ENCODE peak calls at places on chromosomes 3 and 15, in eight cellular contexts. M is suprapubic skin, H is IMR-90, Z is body of pancreas, X is endothelial cell of umbilical vein, V is uterus, J is K562, B is sigmoid colon. E is an unnamed sample.

GRCh38 chr3:78035020-78035660 is 995.2 kb downstream of the ROBO2 start:
- DNase-seq in X (no peak), B (no peak), Z (no peak), V (no peak), M (no peak), H (no peak), J (no peak), E (no peak)

GRCh38 chr3:11699083-11699427 is 55.3 kb upstream of the VGLL4 start:
- DNase-seq in Z (no peak), B (no peak), V (no peak), X (no peak), J (no peak), M (no peak), H (peak; percentile 61), E (no peak)

GRCh38 chr3:39707314-39707909 is 102.0 kb upstream of the MYRIP start:
- DNase-seq in X (peak; percentile 65), Z (peak; percentile 13), B (no peak), V (no peak), H (peak; percentile 10), M (no peak), J (peak; percentile 55), E (no peak)

GRCh38 chr3:141336672-141337522 is 31.4 kb upstream of the ZBTB38 start:
- DNase-seq in V (no peak), X (no peak), H (peak; percentile 87), J (no peak), B (no peak), Z (peak; percentile 14), M (no peak), E (no peak)

GRCh38 chr15:25136119-25136518 is 181.3 kb downstream of the SNRPN start:
- DNase-seq in B (no peak), X (peak; percentile 8), V (no peak), J (peak; percentile 5), Z (peak; percentile 10), H (peak; percentile 15), M (no peak), E (no peak)

GRCh38 chr3:36991147-36991546 is 1.8 kb downstream of the EPM2AIP1 start:
- DNase-seq in B (no peak), J (no peak), X (no peak), M (no peak), V (no peak), H (no peak), Z (no peak), E (no peak)

GRCh38 chr15:83653639-83654378 is at the start of gene ADAMTSL3:
- DNase-seq in M (peak; percentile 72), X (no peak), J (no peak), V (peak; percentile 63), B (peak; percentile 92), Z (peak; percentile 83), H (no peak), E (no peak)

GRCh38 chr3:59094446-59094845 is 44.6 kb upstream of the CFAP20DC start:
- DNase-seq in B (no peak), H (no peak), V (no peak), M (no peak), X (no peak), Z (no peak), J (no peak), E (no peak)

GRCh38 chr3:41467481-41467880 is 268.2 kb downstream of the CTNNB1 start:
- DNase-seq in H (no peak), M (no peak), V (no peak), Z (no peak), X (no peak), J (no peak), B (no peak), E (no peak)

GRCh38 chr3:9491506-9491905 is 62.1 kb downstream of the LHFPL4 start:
- DNase-seq in Z (no peak), B (no peak), H (no peak), M (no peak), X (no peak), J (no peak), V (no peak), E (no peak)

GRCh38 chr3:188523291-188523690 is 369.3 kb downstream of the LPP start:
- DNase-seq in J (no peak), Z (no peak), V (no peak), B (no peak), M (no peak), X (no peak), H (no peak), E (no peak)

GRCh38 chr15:70387086-70387485 is 289.4 kb upstream of the TLE3 start:
- DNase-seq in M (no peak), X (no peak), H (no peak), Z (no peak), J (no peak), V (no peak), B (no peak), E (no peak)

GRCh38 chr3:170809021-170809974 is 60.7 kb downstream of the RPL22L1 start:
- DNase-seq in H (peak; percentile 83), B (no peak), V (peak; percentile 28), Z (peak; percentile 57), M (no peak), J (peak; percentile 68), X (peak; percentile 81), E (no peak)

GRCh38 chr3:120033594-120033993 is 60.7 kb downstream of the GSK3B start:
- DNase-seq in X (no peak), V (no peak), M (no peak), H (no peak), Z (no peak), B (no peak), J (no peak), E (no peak)

GRCh38 chr3:119930286-119930685 is 148.4 kb downstream of the NR1I2 start:
- DNase-seq in Z (no peak), H (no peak), X (no peak), B (no peak), M (no peak), J (no peak), V (no peak), E (no peak)

GRCh38 chr3:136194409-136195257 is 1.5 kb downstream of the MSL2 start:
- DNase-seq in H (peak; percentile 23), Z (peak; percentile 42), J (no peak), V (no peak), M (no peak), B (no peak), X (peak; percentile 49), E (peak; percentile 87)

GRCh38 chr3:177516130-177517011 is 319.1 kb upstream of the TBL1XR1 start:
- DNase-seq in Z (peak; percentile 19), J (no peak), H (peak; percentile 90), M (no peak), X (peak; percentile 56), B (no peak), V (no peak), E (peak; percentile 74)

DNA sequence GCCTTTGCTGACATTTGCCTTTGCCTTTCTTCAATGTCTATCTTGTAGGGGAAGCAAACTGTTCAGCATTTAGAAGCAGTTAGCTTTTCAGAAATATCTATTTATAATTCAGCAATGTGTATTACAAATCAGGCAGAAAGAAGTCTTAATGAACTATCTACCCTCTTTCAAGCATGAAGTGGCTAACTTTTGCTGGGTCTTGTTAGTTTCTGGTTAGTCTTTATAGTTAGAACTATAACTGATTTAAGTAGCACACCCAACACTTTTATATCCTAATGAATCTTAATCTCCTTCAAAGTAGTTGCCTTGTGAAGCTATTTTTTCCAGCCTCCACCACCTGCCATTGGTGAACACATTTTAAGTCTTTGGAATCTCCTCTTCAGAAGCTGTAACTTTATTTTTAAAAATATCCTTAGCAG is 13.3 kb downstream of the CCNL1 start:
- DNase-seq in B (no peak), V (no peak), H (no peak), M (no peak), J (no peak), Z (no peak), X (no peak), E (no peak)
- H3K36me3 ChIP-seq in B (peaks cover 97% of the 10 kb centered on the region), V (no peaks in the 10 kb centered on the region), H (peaks cover 54% of the 10 kb centered on the region), M (peaks cover 93% of the 10 kb centered on the region), J (peaks cover 80% of the 10 kb centered on the region), Z (peaks cover 25% of the 10 kb centered on the region), X (peaks cover 48% of the 10 kb centered on the region), E (peaks cover 88% of the 10 kb centered on the region)

DNA sequence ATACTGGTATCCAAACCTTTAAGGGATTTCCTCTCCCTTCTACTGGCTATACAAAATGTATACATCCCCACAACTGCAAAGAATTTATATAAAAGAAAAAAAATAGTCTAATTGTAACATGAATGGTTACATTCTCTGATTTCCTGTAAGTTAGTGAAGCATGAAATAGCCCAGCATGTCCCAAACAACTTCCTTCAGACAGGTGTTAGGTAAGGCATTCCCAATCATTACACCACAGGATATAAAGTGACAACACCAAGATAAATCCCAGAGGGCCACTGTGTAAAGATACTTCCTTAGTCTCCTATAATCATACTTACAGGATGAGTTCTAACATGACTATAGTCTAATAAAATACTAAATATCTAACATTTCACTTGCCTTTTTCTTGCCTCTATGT is 7.6 kb downstream of the CMTM6 start:
- DNase-seq in M (no peak), Z (no peak), V (no peak), B (no peak), X (no peak), J (no peak), H (no peak), E (no peak)
- H3K4me1 ChIP-seq in M (peaks cover 16% of the 10 kb centered on the region), Z (peaks cover 8% of the 10 kb centered on the region), V (no peaks in the 10 kb centered on the region), B (peaks cover under 1% of the 10 kb centered on the region), X (peaks cover 14% of the 10 kb centered on the region), J (peaks cover 11% of the 10 kb centered on the region), H (peaks cover 9% of the 10 kb centered on the region), E (peaks cover 42% of the 10 kb centered on the region)

GRCh38 chr15:74614744-74615312 is 808 bp upstream of the CLK3 start:
- DNase-seq in X (no peak), B (peak; percentile 94), J (peak; percentile 92), M (peak; percentile 92), V (no peak), Z (peak; percentile 74), H (peak; percentile 62), E (peak; percentile 97)
- TF ChIP-seq POLR2A in X (no peak), B (no peak), J (no peak), M (peak; percentile 26), V (peak; percentile 42), Z (no peak), H (no peak), E (peak; percentile 56)

GRCh38 chr15:37056168-37056893 is 44.0 kb downstream of the MEIS2 start:
- DNase-seq in B (peak; percentile 78), M (peak; percentile 63), J (peak; percentile 33), Z (no peak), V (peak; percentile 72), H (no peak), X (peak; percentile 48), E (no peak)

GRCh38 chr15:37059051-37059450 is 41.3 kb downstream of the MEIS2 start:
- DNase-seq in H (peak; percentile 93), V (no peak), M (no peak), X (peak; percentile 92), Z (no peak), J (no peak), B (no peak), E (no peak)

GRCh38 chr15:37056894-37057205 is 43.5 kb downstream of the MEIS2 start:
- DNase-seq in B (no peak), V (no peak), M (no peak), X (peak; percentile 12), Z (no peak), J (no peak), H (no peak), E (no peak)

GRCh38 chr15:37058316-37058985 is 41.9 kb downstream of the MEIS2 start:
- DNase-seq in X (peak; percentile 71), V (no peak), B (no peak), Z (no peak), H (no peak), J (peak; percentile 11), M (no peak), E (no peak)

GRCh38 chr15:37057831-37058230 is 42.5 kb downstream of the MEIS2 start:
- DNase-seq in V (no peak), X (no peak), J (no peak), Z (no peak), B (no peak), H (no peak), M (no peak), E (no peak)
- H3K36me3 ChIP-seq in V (no peaks in the 10 kb centered on the region), X (no peaks in the 10 kb centered on the region), J (peaks cover 36% of the 10 kb centered on the region), Z (no peaks in the 10 kb centered on the region), B (peaks cover 24% of the 10 kb centered on the region), H (peaks cover 2% of the 10 kb centered on the region), M (no peaks in the 10 kb centered on the region), E (no peaks in the 10 kb centered on the region)

GRCh38 chr15:59615661-59616060 is 4.1 kb downstream of the GCNT3 start:
- DNase-seq in X (no peak), B (no peak), M (no peak), V (no peak), J (no peak), Z (no peak), H (no peak), E (no peak)
- H3K4me1 ChIP-seq in X (peaks cover 8% of the 10 kb centered on the region), B (no peaks in the 10 kb centered on the region), M (peaks cover 2% of the 10 kb centered on the region), V (no peaks in the 10 kb centered on the region), J (no peaks in the 10 kb centered on the region), Z (peaks cover 10% of the 10 kb centered on the region), H (no peaks in the 10 kb centered on the region), E (no peaks in the 10 kb centered on the region)